ENCODE peak calls at places on chromosomes 1 and 21, in five cellular contexts. G is HEK293T; Y is GM23248; I is RCC 7860; E is activated naive CD4-positive, alpha-beta T cell. Z is an unnamed sample.

GRCh38 chr21:36566606-36567005 is 86.7 kb upstream of the CLDN14 start:
- DNase-seq in G (no peak), Y (no peak), I (no peak), E (no peak), Z (no peak)

GRCh38 chr1:202807926-202808757 is at the start of gene KDM5B:
- DNase-seq in G (peak; percentile 76), Y (peak; percentile 86), I (no peak), E (peak; percentile 28), Z (peak; percentile 70)

GRCh38 chr1:11697893-11698210 is 6.3 kb downstream of the DRAXIN start:
- DNase-seq in G (no peak), Y (no peak), I (no peak), E (no peak), Z (no peak)

GRCh38 chr1:118043624-118044023 is 114.1 kb downstream of the WDR3 start:
- DNase-seq in G (no peak), Y (no peak), I (no peak), E (no peak), Z (no peak)

GRCh38 chr1:109790735-109791494 is 27.2 kb upstream of the EPS8L3 start:
- DNase-seq in G (peak; percentile 69), Y (peak; percentile 72), I (no peak), E (peak; percentile 23), Z (peak; percentile 74)

GRCh38 chr1:29676496-29676895 is 440.2 kb downstream of the PTPRU start:
- DNase-seq in G (no peak), Y (no peak), I (no peak), E (no peak), Z (no peak)

GRCh38 chr1:19229229-19229628 is 19.2 kb upstream of the UBR4 start:
- DNase-seq in G (no peak), Y (no peak), I (no peak), E (no peak), Z (no peak)

GRCh38 chr1:160116277-160117147 is 953 bp downstream of the ATP1A2 start:
- DNase-seq in G (no peak), Y (peak; percentile 46), I (no peak), E (no peak), Z (no peak)

GRCh38 chr1:77940921-77941570 is 37.8 kb downstream of the FUBP1 start:
- DNase-seq in G (no peak), Y (peak; percentile 20), I (no peak), E (no peak), Z (no peak)

GRCh38 chr1:154327466-154328317 is 2.4 kb downstream of the ATP8B2 start:
- DNase-seq in G (no peak), Y (no peak), I (no peak), E (no peak), Z (no peak)

Z was measured in Daoy.